ENCODE peak calls at places on chromosomes 13 and 19, in six cellular contexts. P, Z, H, K, X and Q are unnamed samples.
A peak's percentile ranks its signal among the peaks of the same experiment; 100 is the strongest.

GRCh38 chr13:110869805-110870706 is 44.8 kb downstream of the ANKRD10 start:
- DNase-seq in P (peak; percentile 89), Z (peak; percentile 85), H (no peak), K (peak; percentile 58), X (no peak), Q (peak; percentile 99)

GRCh38 chr19:56158170-56158757 is 17.2 kb downstream of the ZNF444 start:
- DNase-seq in P (no peak), Z (no peak), H (no peak), K (no peak), X (no peak), Q (no peak)

GRCh38 chr19:16203256-16204004 is 5.7 kb downstream of the AP1M1 start:
- DNase-seq in P (no peak), Z (no peak), H (no peak), K (no peak), X (no peak), Q (no peak)

GRCh38 chr13:87855553-87855952 is 184.4 kb downstream of the SLITRK5 start:
- DNase-seq in P (no peak), Z (no peak), H (no peak), K (no peak), X (no peak), Q (no peak)

GRCh38 chr13:109669956-109670355 is 116.4 kb downstream of the IRS2 start:
- DNase-seq in P (no peak), Z (no peak), H (no peak), K (no peak), X (no peak), Q (no peak)

GRCh38 chr13:80196756-80197155 is 144.2 kb downstream of the SPRY2 start:
- DNase-seq in P (no peak), Z (no peak), H (no peak), K (no peak), X (no peak), Q (no peak)

GRCh38 chr19:44720945-44721344 is 22.0 kb downstream of the CEACAM16 start:
- DNase-seq in P (no peak), Z (no peak), H (no peak), K (no peak), X (no peak), Q (no peak)

GRCh38 chr13:42814868-42815267 is 33.5 kb downstream of the FAM216B start:
- DNase-seq in P (no peak), Z (no peak), H (no peak), K (peak; percentile 31), X (no peak), Q (no peak)

GRCh38 chr19:19817357-19817756 is 4.2 kb downstream of the ZNF506 start:
- DNase-seq in P (no peak), Z (no peak), H (no peak), K (no peak), X (no peak), Q (no peak)

GRCh38 chr13:30924321-30924720 is 8.1 kb upstream of the TEX26 start:
- DNase-seq in P (no peak), Z (no peak), H (no peak), K (no peak), X (no peak), Q (no peak)

GRCh38 chr13:30918662-30919405 is 12.8 kb downstream of the MEDAG start:
- DNase-seq in P (no peak), Z (no peak), H (no peak), K (no peak), X (no peak), Q (no peak)

GRCh38 chr13:30923423-30923822 is 9.0 kb upstream of the TEX26 start:
- DNase-seq in P (no peak), Z (no peak), H (no peak), K (no peak), X (no peak), Q (no peak)

GRCh38 chr13:30916991-30917390 is 10.9 kb downstream of the MEDAG start:
- DNase-seq in P (no peak), Z (no peak), H (no peak), K (no peak), X (no peak), Q (no peak)

GRCh38 chr13:30920162-30920561 is 12.3 kb upstream of the TEX26 start:
- DNase-seq in P (no peak), Z (no peak), H (no peak), K (no peak), X (no peak), Q (no peak)
- H3K9ac ChIP-seq in P (no peak overlapping the region), Z (no peak overlapping the region), H (no peak overlapping the region), K (no peak overlapping the region), X (no peak overlapping the region), Q (no peak overlapping the region)

DNA sequence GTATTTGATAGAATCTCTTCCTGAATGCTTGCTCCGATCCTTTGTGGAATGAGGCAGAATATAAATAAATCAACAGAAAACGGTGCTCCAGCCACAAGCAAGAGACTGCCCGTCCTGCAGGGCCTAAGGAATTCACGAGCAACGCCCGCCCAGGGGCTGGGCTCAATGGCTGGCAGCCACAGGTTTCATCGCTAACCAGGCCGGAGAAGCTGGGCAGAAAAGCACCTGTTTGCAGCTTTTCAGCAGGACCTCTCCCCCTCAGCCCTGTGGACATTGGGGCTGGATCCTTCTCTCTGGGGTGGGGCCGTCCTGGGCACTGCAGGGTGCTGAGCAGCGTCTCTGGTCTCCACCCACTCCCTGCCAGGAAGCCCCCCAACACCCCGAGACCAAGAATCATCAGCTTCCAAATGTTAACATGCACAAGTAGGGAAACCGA is 102.5 kb downstream of the GADD45B start:
- DNase-seq in P (no peak), Z (no peak), H (no peak), K (no peak), X (no peak), Q (no peak)
- TF ChIP-seq JUND in P (no peak), Z (no peak), H (no peak), K (no peak), X (no peak), Q (no peak)

GRCh38 chr13:44394649-44395048 is 21.0 kb downstream of the SERP2 start:
- DNase-seq in P (no peak), Z (no peak), H (no peak), K (peak; percentile 46), X (no peak), Q (no peak)
- H3K9ac ChIP-seq in P (no peak overlapping the region), Z (no peak overlapping the region), H (no peak overlapping the region), K (no peak overlapping the region), X (no peak overlapping the region), Q (no peak overlapping the region)

GRCh38 chr19:719636-720377 is 11.1 kb downstream of the PALM start:
- DNase-seq in P (no peak), Z (peak; percentile 81), H (no peak), K (peak; percentile 97), X (no peak), Q (no peak)
- TF ChIP-seq JUND in P (no peak), Z (no peak), H (no peak), K (no peak), X (no peak), Q (no peak)

GRCh38 chr13:76462003-76462402 is 424.2 kb downstream of the KCTD12 start:
- DNase-seq in P (no peak), Z (no peak), H (no peak), K (no peak), X (no peak), Q (no peak)
- H3K9ac ChIP-seq in P (no peak overlapping the region), Z (no peak overlapping the region), H (no peak overlapping the region), K (no peak overlapping the region), X (no peak overlapping the region), Q (no peak overlapping the region)

GRCh38 chr19:31531326-31531725 is 182.1 kb upstream of the TSHZ3 start:
- DNase-seq in P (no peak), Z (no peak), H (no peak), K (no peak), X (no peak), Q (no peak)
- TF ChIP-seq JUND in P (no peak), Z (no peak), H (no peak), K (no peak), X (no peak), Q (no peak)

DNA sequence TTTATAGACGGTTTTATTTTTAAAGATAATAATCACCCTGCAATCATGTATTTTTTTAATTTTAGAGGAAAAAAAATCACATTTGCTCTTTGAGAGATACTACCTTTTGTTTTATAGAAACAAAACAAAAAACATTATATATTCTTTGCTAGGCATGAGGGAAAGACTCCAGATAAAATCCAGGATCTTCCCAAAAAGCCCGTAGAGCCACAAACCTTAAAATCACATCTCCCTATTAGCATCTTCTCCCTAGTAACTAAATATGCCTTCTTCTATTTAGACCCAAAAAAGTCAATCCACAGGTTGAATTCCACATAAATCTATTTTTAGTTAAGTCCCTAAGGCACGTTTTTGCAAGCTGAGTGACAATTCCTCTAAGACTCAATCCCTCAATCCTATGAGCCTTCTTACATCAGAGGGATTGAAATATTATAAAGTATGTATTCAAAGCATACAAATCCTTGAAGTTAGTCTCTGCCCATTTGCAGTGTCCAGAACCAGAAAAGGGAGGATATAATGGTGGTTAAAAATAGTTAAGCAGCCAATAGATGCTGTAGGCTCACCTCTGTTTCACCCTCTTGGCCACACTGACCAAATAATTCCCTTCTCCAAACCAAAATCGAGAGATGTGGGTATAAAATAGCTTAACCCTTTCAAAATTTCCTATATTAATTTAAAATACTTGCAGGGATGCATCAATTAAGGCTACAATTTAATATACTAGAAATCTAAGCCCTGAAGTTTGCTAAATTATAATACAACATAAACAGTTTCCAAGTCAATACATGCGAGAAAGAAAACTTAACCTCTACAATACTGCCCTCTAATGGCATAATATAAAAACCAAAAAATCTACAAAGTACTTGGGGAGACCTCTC is 64.0 kb downstream of the SERP2 start:
- DNase-seq in P (peak; percentile 35), Z (no peak), H (no peak), K (no peak), X (no peak), Q (no peak)
- H3K9ac ChIP-seq in P (peak overlapping the region; percentile 91), Z (no peak overlapping the region), H (no peak overlapping the region), K (peak overlapping the region; percentile 75), X (no peak overlapping the region), Q (peak overlapping the region; percentile 90)

GRCh38 chr13:34464011-34464410 is 478.1 kb upstream of the NBEA start:
- DNase-seq in P (no peak), Z (no peak), H (no peak), K (no peak), X (no peak), Q (no peak)
- TF ChIP-seq JUND in P (no peak), Z (no peak), H (no peak), K (no peak), X (no peak), Q (no peak)